ENCODE peak calls at places on chromosome X, in five cellular contexts. N is tibial nerve, H is heart left ventricle, X is suprapubic skin, U is body of pancreas. G is an unnamed sample.

GRCh38 chrX:153726286-153727107 is 1.8 kb downstream of the ABCD1 start:
- DNase-seq in N (peak), H (peak), X (no peak), U (peak), G (peak)

GRCh38 chrX:130688360-130688759 is 214.6 kb downstream of the ENOX2 start:
- DNase-seq in N (no peak), H (no peak), X (no peak), U (no peak), G (no peak)

GRCh38 chrX:434946-435345 is 48.2 kb upstream of the PPP2R3B start:
- DNase-seq in N (no peak), H (no peak), X (no peak), U (no peak), G (no peak)

GRCh38 chrX:107454302-107454701 is 4.8 kb downstream of the FRMPD3 start:
- DNase-seq in N (no peak), H (no peak), X (no peak), U (no peak), G (no peak)

GRCh38 chrX:147923605-147924004 is 11.9 kb downstream of the FMR1 start:
- DNase-seq in N (no peak), H (no peak), X (no peak), U (no peak), G (no peak)

GRCh38 chrX:103183912-103184311 is 31.0 kb upstream of the BEX4 start:
- DNase-seq in N (no peak), H (no peak), X (no peak), U (no peak), G (no peak)

GRCh38 chrX:109774706-109775105 is 41.6 kb upstream of the ACSL4 start:
- DNase-seq in N (peak), H (no peak), X (no peak), U (no peak), G (peak)

GRCh38 chrX:94961730-94962129 is 1287.7 kb downstream of the FAM133A start:
- DNase-seq in N (no peak), H (no peak), X (no peak), U (no peak), G (no peak)

GRCh38 chrX:155148724-155149537 is 67.3 kb upstream of the VBP1 start:
- DNase-seq in N (peak), H (no peak), X (no peak), U (peak), G (peak)

GRCh38 chrX:96538104-96538725 is 146.4 kb upstream of the DIAPH2 start:
- DNase-seq in N (no peak), H (no peak), X (no peak), U (peak), G (no peak)

GRCh38 chrX:115344885-115345653 is 55.6 kb downstream of the LUZP4 start:
- DNase-seq in N (peak), H (peak), X (peak), U (peak), G (peak)

GRCh38 chrX:154056739-154057367 is 37.2 kb upstream of the IRAK1 start:
- DNase-seq in N (no peak), H (no peak), X (no peak), U (peak), G (no peak)

GRCh38 chrX:75229774-75230173 is 44.1 kb upstream of the UPRT start:
- DNase-seq in N (no peak), H (no peak), X (no peak), U (no peak), G (no peak)

GRCh38 chrX:10017866-10018265 is 50.7 kb downstream of the CLDN34 start:
- DNase-seq in N (no peak), H (no peak), X (no peak), U (no peak), G (no peak)

GRCh38 chrX:38961936-38962335 is 160.7 kb downstream of the MID1IP1 start:
- DNase-seq in N (no peak), H (no peak), X (no peak), U (no peak), G (no peak)

DNA sequence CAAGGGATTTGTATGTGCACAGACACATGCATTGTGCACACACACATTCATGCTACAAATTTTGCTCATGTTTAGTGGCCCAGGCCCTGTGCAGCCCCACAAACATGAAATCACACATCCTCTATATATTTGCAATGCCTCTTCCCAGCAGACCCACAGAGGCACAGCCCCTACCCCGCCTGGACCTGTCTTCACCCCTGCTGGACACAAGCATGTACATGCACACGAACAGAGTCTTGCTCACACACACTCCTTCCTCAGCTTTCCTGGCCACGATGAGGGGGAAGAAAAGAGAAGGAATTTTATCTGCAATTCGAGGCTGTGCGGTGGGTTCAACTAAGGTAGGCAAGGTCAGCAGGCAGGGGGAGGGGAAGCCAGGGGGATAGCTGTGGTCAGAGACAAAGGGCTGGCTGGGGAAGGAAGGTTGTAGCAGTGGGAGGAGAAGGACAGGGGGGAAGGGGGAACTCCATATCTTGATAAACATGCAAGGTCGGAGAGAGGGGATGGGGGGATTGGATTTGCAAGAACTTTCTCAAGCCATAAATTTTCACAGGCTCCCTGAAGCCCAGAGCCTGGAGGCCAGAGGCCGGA is 156.4 kb downstream of the EFNB1 start:
- DNase-seq in N (no peak), H (no peak), X (no peak), U (no peak), G (no peak)
- TF ChIP-seq CTCF in N (no peak), H (no peak), X (no peak), U (no peak), G (no peak)

DNA sequence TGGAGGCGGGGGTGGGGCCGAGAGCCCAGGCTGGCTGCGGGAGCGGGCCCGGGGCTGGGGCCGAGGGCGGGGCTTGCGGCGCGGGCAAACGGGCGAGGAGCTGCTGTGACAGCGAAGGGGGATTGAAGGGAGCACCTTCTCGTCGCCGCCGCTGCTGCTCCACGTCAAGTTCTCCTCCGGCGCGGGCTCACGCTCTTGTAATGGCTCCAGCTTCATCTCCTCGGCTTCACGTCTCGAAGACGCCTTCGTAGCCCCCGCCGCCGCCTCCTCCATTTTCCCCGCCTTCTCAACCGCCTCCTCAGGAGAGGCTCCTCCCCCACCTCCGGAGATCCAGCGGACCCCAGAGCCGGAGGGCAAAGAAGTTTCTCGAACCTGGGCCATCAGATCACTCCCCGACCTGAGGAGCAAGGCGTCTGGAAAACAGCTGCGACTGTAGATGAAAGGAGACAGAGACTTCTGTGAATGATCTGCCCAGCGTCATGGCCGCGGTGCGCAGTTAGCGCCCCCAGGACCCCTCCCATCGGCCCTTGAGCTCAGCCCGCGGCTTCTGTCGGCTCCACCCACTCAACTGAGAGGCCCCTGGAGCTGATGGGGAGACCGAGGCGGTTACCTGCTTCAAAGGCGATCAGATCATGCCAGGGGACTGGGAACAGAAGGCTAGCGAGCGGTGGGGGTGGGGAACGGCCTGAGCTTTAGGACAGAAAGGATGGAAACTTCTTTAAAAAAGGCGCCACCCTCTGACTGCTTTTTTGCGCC is 911 bp downstream of the USP51 start:
- DNase-seq in N (peak), H (peak), X (peak), U (peak), G (peak)
- TF ChIP-seq POLR2A in N (no peak), H (no peak), X (no peak), U (no peak), G (peak)

GRCh38 chrX:25742334-25742733 is 395.8 kb upstream of the MAGEB18 start:
- DNase-seq in N (no peak), H (no peak), X (no peak), U (no peak), G (no peak)
- H3K4me3 ChIP-seq in N (no peak), H (no peak), X (no peak), U (no peak), G (no peak)

GRCh38 chrX:119756926-119757635 is 1.3 kb upstream of the SOWAHD start:
- DNase-seq in N (no peak), H (no peak), X (no peak), U (no peak), G (no peak)

GRCh38 chrX:119757646-119757978 is 776 bp upstream of the SOWAHD start:
- DNase-seq in N (no peak), H (no peak), X (no peak), U (no peak), G (no peak)

GRCh38 chrX:119759333-119759766 is 962 bp downstream of the SOWAHD start:
- DNase-seq in N (no peak), H (no peak), X (no peak), U (no peak), G (no peak)

GRCh38 chrX:119758682-119759332 is 419 bp downstream of the SOWAHD start:
- DNase-seq in N (no peak), H (peak), X (no peak), U (peak), G (peak)

GRCh38 chrX:119757979-119758681 is at the start of gene SOWAHD:
- DNase-seq in N (no peak), H (peak), X (peak), U (peak), G (peak)
- TF ChIP-seq CTCF in N (no peak), H (no peak), X (no peak), U (no peak), G (no peak)

GRCh38 chrX:134807039-134807729 is 148.9 kb upstream of the PLAC1 start:
- DNase-seq in N (peak), H (peak), X (peak), U (peak), G (peak)
- TF ChIP-seq POLR2A in N (no peak), H (peak), X (no peak), U (no peak), G (no peak)

GRCh38 chrX:16643160-16643559 is 6.8 kb upstream of the S100G start:
- DNase-seq in N (no peak), H (no peak), X (no peak), U (no peak), G (no peak)
- H3K4me3 ChIP-seq in N (no peak), H (no peak), X (no peak), U (no peak), G (no peak)

GRCh38 chrX:106178826-106179225 is 10.7 kb downstream of the PWWP3B start:
- DNase-seq in N (no peak), H (no peak), X (no peak), U (no peak), G (no peak)
- TF ChIP-seq CTCF in N (no peak), H (no peak), X (no peak), U (no peak), G (no peak)

GRCh38 chrX:48071064-48071985 is at the start of gene ZNF630:
- DNase-seq in N (peak), H (peak), X (peak), U (peak), G (peak)
- TF ChIP-seq POLR2A in N (no peak), H (peak), X (no peak), U (peak), G (peak)

GRCh38 chrX:8737883-8738282 is 5.9 kb upstream of the ANOS1 start:
- DNase-seq in N (no peak), H (no peak), X (no peak), U (no peak), G (no peak)
- H3K4me3 ChIP-seq in N (no peak), H (no peak), X (no peak), U (no peak), G (no peak)

DNA sequence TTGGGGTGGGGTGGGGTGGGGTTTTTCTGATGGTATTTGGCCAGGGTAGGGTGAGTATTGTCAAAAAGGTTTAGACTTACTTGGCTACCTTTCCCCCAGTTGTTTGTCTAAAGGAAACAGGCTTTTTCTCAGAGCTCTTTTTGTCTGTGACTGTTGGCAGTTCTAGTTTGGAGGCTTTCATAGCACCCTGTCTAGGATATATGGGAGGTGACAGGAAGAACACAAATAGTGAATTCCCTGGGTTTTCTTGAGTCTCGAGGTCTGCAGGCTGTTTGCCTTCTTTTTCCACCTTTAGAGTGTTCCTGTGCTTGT is 13.5 kb downstream of the RPS6KA3 start:
- DNase-seq in N (no peak), H (no peak), X (no peak), U (no peak), G (no peak)
- TF ChIP-seq CTCF in N (no peak), H (no peak), X (no peak), U (no peak), G (no peak)

G was measured in adrenal gland.